ENCODE peak calls at places on chromosomes 16 and 17, in ten cellular contexts. N is A549, I is sigmoid colon, Z is body of pancreas, A is uterus, E is gastrocnemius medialis, F is HCT116, S is GM12891, X is adrenal gland, R is tibial nerve. T is an unnamed sample.

GRCh38 chr16:11263737-11264136 is 5.4 kb downstream of the TNP2 start:
- DNase-seq in Z (no peak), X (no peak), F (no peak), A (no peak), R (no peak), I (no peak), S (no peak), E (no peak), N (no peak), T (no peak)

GRCh38 chr17:74515941-74516340 is 15.3 kb downstream of the CD300LB start:
- DNase-seq in S (no peak), F (no peak), N (no peak), Z (no peak), X (no peak), R (no peak), E (no peak), A (no peak), I (no peak), T (no peak)

GRCh38 chr17:45098869-45099616 is 33.3 kb downstream of the PLCD3 start:
- DNase-seq in X (peak), F (peak), R (peak), N (peak), Z (peak), E (peak), S (peak), I (peak), A (peak), T (peak)

GRCh38 chr16:3094289-3095027 is 4.6 kb downstream of the ZSCAN10 start:
- DNase-seq in S (no peak), I (no peak), N (no peak), E (no peak), Z (peak), X (peak), R (no peak), A (no peak), F (peak), T (peak)

GRCh38 chr17:38685485-38685884 is 10.7 kb upstream of the EPOP start:
- DNase-seq in S (no peak), F (no peak), A (no peak), I (no peak), N (no peak), R (no peak), Z (no peak), X (no peak), E (no peak), T (no peak)

GRCh38 chr17:15966183-15966878 is 21.4 kb downstream of the ADORA2B start:
- DNase-seq in F (no peak), A (no peak), X (no peak), I (peak), S (no peak), E (no peak), R (no peak), Z (peak), N (no peak), T (no peak)

GRCh38 chr17:70084476-70084875 is 9.5 kb downstream of the KCNJ16 start:
- DNase-seq in S (no peak), X (no peak), E (no peak), A (no peak), Z (no peak), F (no peak), N (no peak), I (no peak), R (no peak), T (peak)

GRCh38 chr17:37358098-37358829 is 17.5 kb upstream of the C17orf78 start:
- DNase-seq in N (peak), F (no peak), E (peak), Z (peak), A (peak), X (peak), I (peak), R (peak), S (peak), T (peak)

GRCh38 chr16:79092846-79093245 is 507.7 kb downstream of the MAF start:
- DNase-seq in X (no peak), E (no peak), Z (no peak), S (no peak), R (no peak), F (no peak), N (no peak), I (no peak), A (no peak), T (no peak)

GRCh38 chr17:65359016-65359415 is 202.4 kb downstream of the AXIN2 start:
- DNase-seq in R (no peak), Z (no peak), E (no peak), I (no peak), A (no peak), X (no peak), S (no peak), F (peak), N (no peak), T (peak)

GRCh38 chr16:73010150-73010676 is 37.7 kb downstream of the ZFHX3 start:
- DNase-seq in R (no peak), E (no peak), Z (peak), N (no peak), S (no peak), X (peak), A (no peak), I (peak), F (no peak), T (no peak)

GRCh38 chr17:35766903-35767510 is 6.3 kb downstream of the C17orf50 start:
- DNase-seq in A (no peak), Z (peak), R (peak), F (no peak), X (peak), I (no peak), E (no peak), S (no peak), N (peak), T (peak)

GRCh38 chr17:79074650-79075432 is at the start of gene ENGASE:
- DNase-seq in E (peak), X (peak), S (peak), N (peak), F (peak), Z (peak), I (peak), R (peak), A (peak), T (peak)
- TF ChIP-seq POLR2A in E (peak), X (peak), S (no peak), N (peak), F (peak), Z (peak), I (no peak), R (peak), A (peak), T (peak)

DNA sequence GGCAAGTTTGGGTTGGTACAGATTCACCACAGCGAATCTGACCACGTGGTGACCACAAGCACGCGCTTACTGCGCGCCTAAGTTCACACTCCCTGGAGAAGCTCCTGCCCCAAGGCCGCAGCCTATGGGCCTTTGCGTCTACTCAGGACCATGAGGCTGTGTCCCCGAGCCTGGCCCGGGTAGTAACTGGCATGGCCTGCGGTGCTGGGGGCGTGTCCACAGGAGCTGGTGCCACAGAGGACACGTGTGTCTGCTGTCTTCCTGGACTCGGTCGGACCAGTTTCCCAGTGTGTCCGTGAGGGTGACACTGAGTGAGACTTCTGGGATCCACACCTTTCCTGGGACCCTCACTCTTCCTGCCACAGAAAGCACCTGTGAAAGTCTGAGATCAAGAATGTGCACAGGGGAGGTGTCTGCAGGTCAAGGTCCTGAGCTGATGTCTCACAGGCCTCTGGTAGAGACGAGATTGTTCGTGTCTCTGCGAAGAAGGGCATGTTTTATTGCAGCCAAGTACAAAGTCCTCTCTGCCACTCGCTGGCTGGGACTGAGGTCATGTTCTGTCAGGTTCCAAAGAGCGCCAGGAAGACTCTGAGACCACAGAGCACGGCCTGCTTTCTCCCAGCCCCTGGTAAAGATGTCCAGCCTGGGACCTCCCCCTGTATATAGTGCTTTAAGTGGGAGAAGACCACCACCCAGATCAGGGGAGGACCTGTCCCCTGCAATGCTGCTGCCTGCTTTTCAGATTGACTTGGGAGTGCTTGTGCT is 25.2 kb upstream of the CAPN15 start:
- DNase-seq in R (no peak), Z (no peak), F (no peak), X (no peak), S (no peak), E (no peak), I (no peak), A (no peak), N (no peak), T (no peak)
- TF ChIP-seq POLR2A in R (no peak), Z (no peak), F (no peak), X (no peak), S (no peak), E (no peak), I (no peak), A (no peak), N (no peak), T (no peak)

GRCh38 chr17:48589831-48590602 is at the start of gene HOXB3:
- DNase-seq in A (peak), F (no peak), E (no peak), I (no peak), R (no peak), Z (no peak), S (no peak), X (no peak), N (no peak), T (no peak)
- TF ChIP-seq POLR2A in A (no peak), F (no peak), E (no peak), I (peak), R (no peak), Z (no peak), S (no peak), X (no peak), N (no peak), T (peak)

GRCh38 chr17:39754161-39754957 is 16.6 kb downstream of the GRB7 start:
- DNase-seq in S (peak), I (peak), Z (peak), F (peak), E (peak), A (peak), X (peak), R (peak), N (peak), T (peak)
- TF ChIP-seq POLR2A in S (no peak), I (peak), Z (peak), F (peak), E (peak), A (peak), X (peak), R (peak), N (peak), T (peak)

GRCh38 chr17:48162305-48162934 is 54.9 kb downstream of the SNX11 start:
- DNase-seq in I (no peak), R (no peak), S (no peak), N (peak), E (no peak), A (no peak), F (no peak), Z (peak), X (no peak), T (no peak)

GRCh38 chr17:48162946-48163506 is 55.5 kb downstream of the SNX11 start:
- DNase-seq in F (no peak), Z (peak), N (peak), A (no peak), R (no peak), X (peak), E (no peak), S (no peak), I (no peak), T (no peak)

GRCh38 chr17:48163809-48164208 is 56.2 kb downstream of the SNX11 start:
- DNase-seq in E (no peak), S (no peak), X (no peak), R (no peak), F (no peak), N (no peak), I (no peak), Z (no peak), A (no peak), T (no peak)

GRCh38 chr17:48160177-48160967 is 52.8 kb downstream of the SNX11 start:
- DNase-seq in F (no peak), S (no peak), R (no peak), A (no peak), E (no peak), Z (peak), I (no peak), X (no peak), N (no peak), T (no peak)

GRCh38 chr17:48161127-48161905 is 53.8 kb downstream of the SNX11 start:
- DNase-seq in E (no peak), F (no peak), I (no peak), N (no peak), A (no peak), S (no peak), X (no peak), Z (no peak), R (no peak), T (no peak)
- TF ChIP-seq POLR2A in E (no peak), F (no peak), I (no peak), N (no peak), A (no peak), S (no peak), X (no peak), Z (no peak), R (no peak), T (no peak)

GRCh38 chr16:22195695-22196558 is 10.2 kb upstream of the EEF2K start:
- DNase-seq in N (peak), E (peak), A (peak), X (peak), I (peak), R (peak), F (peak), Z (peak), S (no peak), T (no peak)
- TF ChIP-seq POLR2A in N (peak), E (no peak), A (peak), X (peak), I (no peak), R (peak), F (no peak), Z (no peak), S (peak), T (no peak)

GRCh38 chr16:68434654-68435210 is 13.6 kb downstream of the SMPD3 start:
- DNase-seq in R (no peak), A (no peak), E (no peak), X (no peak), S (no peak), N (no peak), Z (no peak), I (no peak), F (no peak), T (no peak)
- TF ChIP-seq POLR2A in R (no peak), A (no peak), E (no peak), X (no peak), S (no peak), N (no peak), Z (no peak), I (no peak), F (no peak), T (no peak)

T was measured in H54.